ENCODE peak calls at places on chromosomes 16 and 17, in ten cellular contexts. Z, P, Q, I, K, Y, B, A, W and X are unnamed samples.

GRCh38 chr17:4938670-4939553 is 934 bp downstream of the SLC25A11 start:
- DNase-seq in Y (no peak), Z (no peak), W (no peak), K (no peak), Q (no peak), A (no peak), B (no peak), I (peak), P (no peak), X (no peak)

GRCh38 chr16:87582221-87582965 is 19.9 kb upstream of the JPH3 start:
- DNase-seq in K (no peak), B (peak), I (no peak), Q (peak), P (no peak), Y (peak), A (peak), W (peak), Z (no peak), X (no peak)

GRCh38 chr17:77372444-77373297 is 231.9 kb downstream of the SEC14L1 start:
- DNase-seq in A (peak), Y (peak), I (peak), P (peak), Q (peak), B (peak), W (no peak), Z (peak), K (peak), X (peak)

GRCh38 chr17:29176500-29177351 is 3.5 kb downstream of the MYO18A start:
- DNase-seq in I (peak), Z (peak), W (no peak), Q (peak), P (peak), K (peak), A (peak), Y (peak), B (no peak), X (peak)

GRCh38 chr17:82439194-82439828 is 11.2 kb downstream of the CYBC1 start:
- DNase-seq in A (no peak), B (no peak), W (no peak), Z (no peak), K (no peak), I (peak), Y (no peak), P (no peak), Q (no peak), X (no peak)

GRCh38 chr17:82432017-82432416 is 13.6 kb upstream of the OGFOD3 start:
- DNase-seq in A (no peak), Q (no peak), K (no peak), W (no peak), Y (no peak), P (no peak), I (no peak), Z (no peak), B (no peak), X (no peak)

GRCh38 chr17:14300628-14301278 is at the start of gene HS3ST3B1:
- DNase-seq in Y (peak), Z (peak), K (peak), P (peak), I (peak), Q (peak), B (peak), W (peak), A (peak), X (peak)

GRCh38 chr16:64830653-64831052 is 291.2 kb downstream of the CDH11 start:
- DNase-seq in K (no peak), Q (peak), P (no peak), Z (no peak), Y (no peak), I (no peak), B (no peak), A (no peak), W (no peak), X (no peak)

GRCh38 chr17:47803201-47803600 is 18.4 kb downstream of the OSBPL7 start:
- DNase-seq in Y (no peak), W (no peak), Z (no peak), A (no peak), Q (no peak), I (no peak), P (no peak), B (no peak), K (no peak), X (no peak)

GRCh38 chr16:12646490-12647274 is 157.0 kb downstream of the CPPED1 start:
- DNase-seq in I (no peak), Z (peak), B (peak), Y (peak), A (no peak), Q (peak), P (peak), K (no peak), W (no peak), X (no peak)

GRCh38 chr16:2029350-2029749 is 2.6 kb downstream of the NHERF2 start:
- DNase-seq in Z (no peak), B (no peak), Q (no peak), Y (no peak), I (no peak), W (no peak), P (no peak), K (no peak), A (no peak), X (no peak)